ENCODE peak calls at places on chromosomes 6 and 20, in eight cellular contexts. One of them, this sample, is unnamed.

GRCh38 chr20:32127347-32127746 is 17.8 kb downstream of the TM9SF4 start:
- DNase-seq in AG09309: no peak
- DNase-seq in ascending aorta: no peak
- DNase-seq in IMR-90: no peak
- DNase-seq in body of pancreas: no peak
- DNase-seq in kidney: no peak
- DNase-seq in psoas muscle: no peak
- DNase-seq in ovary: no peak
- DNase-seq in this sample: no peak

GRCh38 chr6:1390805-1391511 is 1.6 kb downstream of the FOXF2 start:
- DNase-seq in AG09309: no peak
- DNase-seq in ascending aorta: peak; percentile 12
- DNase-seq in IMR-90: peak; percentile 63
- DNase-seq in body of pancreas: no peak
- DNase-seq in kidney: peak; percentile 76
- DNase-seq in psoas muscle: no peak
- DNase-seq in ovary: no peak
- DNase-seq in this sample: no peak

GRCh38 chr6:73460044-73460443 is 1.5 kb upstream of the MTO1 start:
- DNase-seq in AG09309: no peak
- DNase-seq in ascending aorta: no peak
- DNase-seq in IMR-90: no peak
- DNase-seq in body of pancreas: no peak
- DNase-seq in kidney: no peak
- DNase-seq in psoas muscle: no peak
- DNase-seq in ovary: no peak
- DNase-seq in this sample: no peak

GRCh38 chr6:42452171-42453026 is 673 bp upstream of the TRERF1 start:
- DNase-seq in AG09309: no peak
- DNase-seq in ascending aorta: peak; percentile 76
- DNase-seq in IMR-90: peak; percentile 76
- DNase-seq in body of pancreas: peak; percentile 66
- DNase-seq in kidney: peak; percentile 93
- DNase-seq in psoas muscle: peak; percentile 81
- DNase-seq in ovary: peak; percentile 79
- DNase-seq in this sample: no peak

GRCh38 chr20:7161690-7162089 is 394.2 kb downstream of the BMP2 start:
- DNase-seq in AG09309: no peak
- DNase-seq in ascending aorta: no peak
- DNase-seq in IMR-90: no peak
- DNase-seq in body of pancreas: no peak
- DNase-seq in kidney: no peak
- DNase-seq in psoas muscle: no peak
- DNase-seq in ovary: no peak
- DNase-seq in this sample: peak; percentile 9

GRCh38 chr6:135506270-135506997 is 8.9 kb upstream of the AHI1 start:
- DNase-seq in AG09309: no peak
- DNase-seq in ascending aorta: no peak
- DNase-seq in IMR-90: peak; percentile 74
- DNase-seq in body of pancreas: no peak
- DNase-seq in kidney: no peak
- DNase-seq in psoas muscle: no peak
- DNase-seq in ovary: no peak
- DNase-seq in this sample: peak; percentile 54

GRCh38 chr20:62651285-62652021 is 9.2 kb downstream of the SLCO4A1 start:
- DNase-seq in AG09309: no peak
- DNase-seq in ascending aorta: peak; percentile 78
- DNase-seq in IMR-90: peak; percentile 49
- DNase-seq in body of pancreas: peak; percentile 56
- DNase-seq in kidney: peak; percentile 91
- DNase-seq in psoas muscle: peak; percentile 82
- DNase-seq in ovary: peak; percentile 78
- DNase-seq in this sample: no peak

GRCh38 chr6:113672691-113673149 is 184.4 kb upstream of the MARCKS start:
- DNase-seq in AG09309: peak; percentile 52
- DNase-seq in ascending aorta: peak; percentile 67
- DNase-seq in IMR-90: peak; percentile 37
- DNase-seq in body of pancreas: peak; percentile 35
- DNase-seq in kidney: peak; percentile 74
- DNase-seq in psoas muscle: peak; percentile 80
- DNase-seq in ovary: peak; percentile 63
- DNase-seq in this sample: no peak

GRCh38 chr20:19633985-19634384 is 124.1 kb upstream of the RIN2 start:
- DNase-seq in AG09309: peak; percentile 61
- DNase-seq in ascending aorta: no peak
- DNase-seq in IMR-90: peak; percentile 33
- DNase-seq in body of pancreas: no peak
- DNase-seq in kidney: no peak
- DNase-seq in psoas muscle: no peak
- DNase-seq in ovary: no peak
- DNase-seq in this sample: no peak

GRCh38 chr6:36131517-36132220 is 1.4 kb downstream of the MAPK13 start:
- DNase-seq in AG09309: peak; percentile 13
- DNase-seq in ascending aorta: peak; percentile 69
- DNase-seq in IMR-90: peak; percentile 80
- DNase-seq in body of pancreas: peak; percentile 85
- DNase-seq in kidney: peak; percentile 85
- DNase-seq in psoas muscle: no peak
- DNase-seq in ovary: peak; percentile 77
- DNase-seq in this sample: no peak

GRCh38 chr6:20707166-20707485 is 172.9 kb downstream of the CDKAL1 start:
- DNase-seq in AG09309: no peak
- DNase-seq in ascending aorta: no peak
- DNase-seq in IMR-90: no peak
- DNase-seq in body of pancreas: no peak
- DNase-seq in kidney: no peak
- DNase-seq in psoas muscle: no peak
- DNase-seq in ovary: no peak
- DNase-seq in this sample: no peak

GRCh38 chr6:168214586-168215104 is 104.9 kb downstream of the DACT2 start:
- DNase-seq in AG09309: no peak
- DNase-seq in ascending aorta: peak; percentile 59
- DNase-seq in IMR-90: no peak
- DNase-seq in body of pancreas: no peak
- DNase-seq in kidney: peak; percentile 52
- DNase-seq in psoas muscle: no peak
- DNase-seq in ovary: no peak
- DNase-seq in this sample: no peak

GRCh38 chr20:51497542-51498467 is 44.7 kb downstream of the NFATC2 start:
- DNase-seq in AG09309: no peak
- DNase-seq in ascending aorta: no peak
- DNase-seq in IMR-90: peak; percentile 31
- DNase-seq in body of pancreas: no peak
- DNase-seq in kidney: no peak
- DNase-seq in psoas muscle: peak; percentile 56
- DNase-seq in ovary: no peak
- DNase-seq in this sample: no peak

GRCh38 chr6:33915134-33915533 is 111.3 kb upstream of the MLN start:
- DNase-seq in AG09309: no peak
- DNase-seq in ascending aorta: no peak
- DNase-seq in IMR-90: no peak
- DNase-seq in body of pancreas: no peak
- DNase-seq in kidney: peak; percentile 22
- DNase-seq in psoas muscle: no peak
- DNase-seq in ovary: no peak
- DNase-seq in this sample: no peak

GRCh38 chr6:170151235-170152110 is 139.4 kb downstream of the DLL1 start:
- DNase-seq in AG09309: no peak
- DNase-seq in ascending aorta: no peak
- DNase-seq in IMR-90: no peak
- DNase-seq in body of pancreas: no peak
- DNase-seq in kidney: peak; percentile 57
- DNase-seq in psoas muscle: peak; percentile 38
- DNase-seq in ovary: peak; percentile 43
- DNase-seq in this sample: no peak

GRCh38 chr20:57618091-57618765 is 2.0 kb downstream of the ZBP1 start:
- DNase-seq in AG09309: no peak
- DNase-seq in ascending aorta: peak; percentile 43
- DNase-seq in IMR-90: no peak
- DNase-seq in body of pancreas: no peak
- DNase-seq in kidney: peak; percentile 86
- DNase-seq in psoas muscle: peak; percentile 39
- DNase-seq in ovary: no peak
- DNase-seq in this sample: no peak

GRCh38 chr6:67880939-67881705 is 754.0 kb upstream of the ADGRB3 start:
- DNase-seq in AG09309: no peak
- DNase-seq in ascending aorta: no peak
- DNase-seq in IMR-90: no peak
- DNase-seq in body of pancreas: no peak
- DNase-seq in kidney: no peak
- DNase-seq in psoas muscle: no peak
- DNase-seq in ovary: no peak
- DNase-seq in this sample: no peak

GRCh38 chr6:75275067-75275466 is 9.5 kb downstream of the TMEM30A start:
- DNase-seq in AG09309: peak; percentile 61
- DNase-seq in ascending aorta: no peak
- DNase-seq in IMR-90: peak; percentile 97
- DNase-seq in body of pancreas: no peak
- DNase-seq in kidney: no peak
- DNase-seq in psoas muscle: no peak
- DNase-seq in ovary: no peak
- DNase-seq in this sample: peak; percentile 19

GRCh38 chr20:7094438-7094997 is 327.0 kb downstream of the BMP2 start:
- DNase-seq in AG09309: no peak
- DNase-seq in ascending aorta: no peak
- DNase-seq in IMR-90: peak; percentile 0
- DNase-seq in body of pancreas: peak; percentile 21
- DNase-seq in kidney: no peak
- DNase-seq in psoas muscle: no peak
- DNase-seq in ovary: no peak
- DNase-seq in this sample: no peak

GRCh38 chr6:28757429-28758045 is 166.2 kb downstream of the TRIM27 start:
- DNase-seq in AG09309: no peak
- DNase-seq in ascending aorta: no peak
- DNase-seq in IMR-90: no peak
- DNase-seq in body of pancreas: no peak
- DNase-seq in kidney: no peak
- DNase-seq in psoas muscle: no peak
- DNase-seq in ovary: no peak
- DNase-seq in this sample: no peak
- H3K4me3 ChIP-seq in AG09309: no peak overlapping the region
- H3K4me3 ChIP-seq in ascending aorta: no peak overlapping the region
- H3K4me3 ChIP-seq in IMR-90: no peak overlapping the region
- H3K4me3 ChIP-seq in body of pancreas: no peak overlapping the region
- H3K4me3 ChIP-seq in kidney: no peak overlapping the region
- H3K4me3 ChIP-seq in psoas muscle: no peak overlapping the region
- H3K4me3 ChIP-seq in ovary: no peak overlapping the region
- H3K4me3 ChIP-seq in this sample: peak overlapping the region; percentile 26

GRCh38 chr20:44694159-44694558 is 21.0 kb upstream of the CCN5 start:
- DNase-seq in AG09309: no peak
- DNase-seq in ascending aorta: no peak
- DNase-seq in IMR-90: no peak
- DNase-seq in body of pancreas: no peak
- DNase-seq in kidney: no peak
- DNase-seq in psoas muscle: no peak
- DNase-seq in ovary: no peak
- DNase-seq in this sample: no peak

GRCh38 chr20:44693625-44694024 is 21.5 kb upstream of the CCN5 start:
- DNase-seq in AG09309: no peak
- DNase-seq in ascending aorta: no peak
- DNase-seq in IMR-90: no peak
- DNase-seq in body of pancreas: no peak
- DNase-seq in kidney: no peak
- DNase-seq in psoas muscle: no peak
- DNase-seq in ovary: no peak
- DNase-seq in this sample: no peak

GRCh38 chr20:44695295-44696230 is 19.6 kb upstream of the CCN5 start:
- DNase-seq in AG09309: peak; percentile 49
- DNase-seq in ascending aorta: no peak
- DNase-seq in IMR-90: peak; percentile 85
- DNase-seq in body of pancreas: no peak
- DNase-seq in kidney: no peak
- DNase-seq in psoas muscle: no peak
- DNase-seq in ovary: no peak
- DNase-seq in this sample: no peak

GRCh38 chr20:44698351-44698750 is 16.8 kb upstream of the CCN5 start:
- DNase-seq in AG09309: no peak
- DNase-seq in ascending aorta: no peak
- DNase-seq in IMR-90: no peak
- DNase-seq in body of pancreas: no peak
- DNase-seq in kidney: no peak
- DNase-seq in psoas muscle: no peak
- DNase-seq in ovary: no peak
- DNase-seq in this sample: no peak

GRCh38 chr20:44696315-44696714 is 18.9 kb upstream of the CCN5 start:
- DNase-seq in AG09309: no peak
- DNase-seq in ascending aorta: no peak
- DNase-seq in IMR-90: no peak
- DNase-seq in body of pancreas: no peak
- DNase-seq in kidney: no peak
- DNase-seq in psoas muscle: no peak
- DNase-seq in ovary: no peak
- DNase-seq in this sample: no peak
- TF ChIP-seq CTCF in AG09309: no peak
- TF ChIP-seq CTCF in ascending aorta: no peak
- TF ChIP-seq CTCF in IMR-90: no peak
- TF ChIP-seq CTCF in body of pancreas: no peak
- TF ChIP-seq CTCF in kidney: no peak
- TF ChIP-seq CTCF in psoas muscle: no peak
- TF ChIP-seq CTCF in ovary: no peak
- TF ChIP-seq CTCF in this sample: no peak

DNA sequence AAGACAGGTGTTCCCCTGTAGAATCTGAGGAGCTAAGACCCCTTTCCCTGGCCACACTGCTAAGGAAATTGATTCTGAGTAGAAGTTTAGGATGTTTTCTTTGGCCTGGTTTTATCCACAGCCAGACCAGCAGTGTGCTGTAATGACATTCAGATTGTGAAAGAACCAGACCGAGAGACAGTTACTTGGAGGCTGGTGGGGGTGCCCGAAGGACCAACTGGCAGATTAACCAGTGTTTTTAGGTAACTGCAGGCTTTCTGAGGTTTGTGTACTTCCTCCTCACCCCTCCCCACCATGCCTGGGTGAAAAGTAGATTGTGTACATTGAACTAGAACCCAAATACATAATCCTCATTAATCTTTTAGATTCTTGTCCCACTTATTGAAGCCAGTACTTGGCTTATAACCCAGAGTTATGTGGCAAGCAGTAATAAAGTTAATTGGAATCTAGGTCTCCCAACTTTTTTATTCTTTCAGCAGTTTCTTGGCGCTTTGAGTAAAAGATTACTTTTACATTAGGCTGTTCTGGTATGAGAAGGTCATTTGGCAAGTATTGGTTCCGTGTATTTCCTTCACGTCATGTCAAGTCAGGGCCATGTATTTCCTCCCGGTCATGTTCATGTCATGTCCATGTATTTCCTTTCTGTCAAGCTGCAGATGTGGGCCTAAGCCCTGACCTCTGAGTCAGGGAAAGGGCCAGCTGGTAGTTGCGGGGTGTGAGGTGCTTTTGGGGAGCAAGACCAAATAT is 93.7 kb downstream of the TCP11 start:
- DNase-seq in AG09309: peak; percentile 38
- DNase-seq in ascending aorta: peak; percentile 83
- DNase-seq in IMR-90: peak; percentile 71
- DNase-seq in body of pancreas: no peak
- DNase-seq in kidney: no peak
- DNase-seq in psoas muscle: no peak
- DNase-seq in ovary: no peak
- DNase-seq in this sample: peak; percentile 31
- H3K4me3 ChIP-seq in AG09309: no peak overlapping the region
- H3K4me3 ChIP-seq in ascending aorta: no peak overlapping the region
- H3K4me3 ChIP-seq in IMR-90: no peak overlapping the region
- H3K4me3 ChIP-seq in body of pancreas: no peak overlapping the region
- H3K4me3 ChIP-seq in kidney: no peak overlapping the region
- H3K4me3 ChIP-seq in psoas muscle: no peak overlapping the region
- H3K4me3 ChIP-seq in ovary: no peak overlapping the region
- H3K4me3 ChIP-seq in this sample: no peak overlapping the region

GRCh38 chr6:30154709-30155521 is 6.1 kb downstream of the TRIM10 start:
- DNase-seq in AG09309: peak; percentile 74
- DNase-seq in ascending aorta: no peak
- DNase-seq in IMR-90: peak; percentile 50
- DNase-seq in body of pancreas: peak; percentile 20
- DNase-seq in kidney: no peak
- DNase-seq in psoas muscle: no peak
- DNase-seq in ovary: no peak
- DNase-seq in this sample: peak; percentile 49
- TF ChIP-seq CTCF in AG09309: no peak
- TF ChIP-seq CTCF in ascending aorta: no peak
- TF ChIP-seq CTCF in IMR-90: no peak
- TF ChIP-seq CTCF in body of pancreas: no peak
- TF ChIP-seq CTCF in kidney: no peak
- TF ChIP-seq CTCF in psoas muscle: no peak
- TF ChIP-seq CTCF in ovary: no peak
- TF ChIP-seq CTCF in this sample: no peak

This sample was measured in astrocyte of the cerebellum.